ENCODE peak calls at places on chromosomes 3 and 15, in eight cellular contexts. B is A549; D is heart left ventricle; E is mucosa of descending colon; X is naive thymus-derived CD4-positive, alpha-beta T cell; J is stomach; P is CD8-positive, alpha-beta T cell; C is uterus. K is an unnamed sample.
A peak's percentile ranks its signal among the peaks of the same experiment; 100 is the strongest.

GRCh38 chr3:53775834-53776251 is 70.4 kb downstream of the CHDH start:
- DNase-seq in D (no peak), X (no peak), B (no peak), C (no peak), E (no peak), P (no peak), J (no peak), K (no peak)

GRCh38 chr3:39262842-39263241 is 17.0 kb downstream of the CX3CR1 start:
- DNase-seq in C (no peak), J (no peak), X (no peak), P (no peak), E (no peak), B (no peak), D (no peak), K (no peak)

GRCh38 chr15:94965593-94965992 is 734.2 kb downstream of the MCTP2 start:
- DNase-seq in E (no peak), P (no peak), J (no peak), C (peak; percentile 25), D (no peak), B (no peak), X (no peak), K (no peak)

GRCh38 chr3:130820976-130821375 is 72.9 kb upstream of the ATP2C1 start:
- DNase-seq in C (no peak), P (no peak), J (no peak), X (no peak), B (peak; percentile 53), E (no peak), D (no peak), K (no peak)

GRCh38 chr3:105662326-105662725 is 206.5 kb downstream of the CBLB start:
- DNase-seq in C (no peak), B (no peak), P (no peak), E (no peak), J (no peak), D (no peak), X (no peak), K (no peak)

GRCh38 chr15:81939604-81940440 is 106.0 kb downstream of the MEX3B start:
- DNase-seq in J (no peak), E (no peak), P (no peak), C (no peak), D (no peak), X (no peak), B (peak; percentile 65), K (no peak)

GRCh38 chr15:88909956-88910831 is 3.0 kb downstream of the MFGE8 start:
- DNase-seq in J (no peak), D (no peak), X (no peak), C (no peak), B (no peak), E (no peak), P (no peak), K (no peak)

GRCh38 chr15:73851679-73852078 is 21.7 kb upstream of the TBC1D21 start:
- DNase-seq in J (no peak), E (peak; percentile 29), B (peak; percentile 44), D (no peak), P (peak; percentile 35), C (no peak), X (no peak), K (no peak)

GRCh38 chr15:57156210-57156887 is 220.0 kb upstream of the CGNL1 start:
- DNase-seq in E (no peak), B (no peak), D (no peak), J (no peak), P (no peak), X (no peak), C (no peak), K (no peak)

GRCh38 chr3:38835939-38836338 is 19.9 kb upstream of the SCN10A start:
- DNase-seq in D (no peak), E (no peak), P (no peak), C (no peak), B (no peak), J (no peak), X (no peak), K (no peak)

GRCh38 chr3:69294014-69294771 is 91.7 kb downstream of the FRMD4B start:
- DNase-seq in B (peak; percentile 2), J (no peak), D (no peak), X (no peak), C (peak; percentile 37), E (no peak), P (no peak), K (no peak)

GRCh38 chr3:85360742-85361387 is 402.1 kb downstream of the CADM2 start:
- DNase-seq in E (peak; percentile 56), P (no peak), C (no peak), D (no peak), X (no peak), B (peak; percentile 73), J (peak; percentile 37), K (no peak)

GRCh38 chr3:52523386-52524257 is 10.0 kb downstream of the NT5DC2 start:
- DNase-seq in D (peak; percentile 51), E (peak; percentile 23), J (no peak), P (no peak), B (no peak), X (no peak), C (no peak), K (no peak)

GRCh38 chr15:82934100-82934880 is 18.2 kb downstream of the HOMER2 start:
- DNase-seq in J (no peak), D (no peak), C (no peak), B (no peak), X (no peak), E (no peak), P (no peak), K (no peak)

GRCh38 chr15:67405208-67406191 is 115.4 kb upstream of the C15orf61 start:
- DNase-seq in P (no peak), E (no peak), D (no peak), X (no peak), J (no peak), C (no peak), B (peak; percentile 61), K (no peak)

GRCh38 chr3:159185443-159186050 is 383.7 kb downstream of the MFSD1 start:
- DNase-seq in J (no peak), P (no peak), E (no peak), D (no peak), B (no peak), C (no peak), X (no peak), K (no peak)

GRCh38 chr15:100918690-100919480 is at the start of gene LRRK1:
- DNase-seq in P (no peak), D (peak; percentile 76), J (no peak), C (no peak), B (peak; percentile 64), X (peak; percentile 24), E (peak; percentile 70), K (no peak)

GRCh38 chr3:133966954-133967353 is 62.8 kb downstream of the SLCO2A1 start:
- DNase-seq in P (no peak), X (no peak), B (no peak), D (no peak), C (no peak), J (no peak), E (no peak), K (no peak)

GRCh38 chr3:149813367-149814281 is 609 bp downstream of the RNF13 start:
- DNase-seq in C (no peak), E (peak; percentile 32), J (no peak), D (no peak), P (peak; percentile 14), B (peak; percentile 17), X (no peak), K (no peak)

GRCh38 chr3:17972889-17973558 is 230.6 kb upstream of the TBC1D5 start:
- DNase-seq in X (no peak), E (no peak), C (no peak), B (no peak), D (no peak), P (no peak), J (no peak), K (no peak)

GRCh38 chr15:60695713-60696522 is 217.0 kb upstream of the ICE2 start:
- DNase-seq in X (no peak), B (no peak), J (no peak), C (no peak), P (peak; percentile 24), D (no peak), E (no peak), K (no peak)

GRCh38 chr3:112013058-112013783 is 14.5 kb downstream of the TAGLN3 start:
- DNase-seq in D (peak; percentile 74), B (peak; percentile 79), P (peak; percentile 53), C (peak; percentile 51), J (peak; percentile 67), E (peak; percentile 53), X (no peak), K (peak; percentile 83)

GRCh38 chr15:25208735-25209134 is 230.1 kb downstream of the UBE3A start:
- DNase-seq in J (no peak), E (no peak), D (no peak), C (no peak), X (no peak), B (no peak), P (no peak), K (no peak)

GRCh38 chr15:25207369-25207768 is 231.5 kb downstream of the UBE3A start:
- DNase-seq in C (no peak), D (no peak), E (no peak), J (no peak), X (no peak), P (no peak), B (no peak), K (no peak)
- H3K9me3 ChIP-seq in C (no peaks in the 10 kb centered on the region), D (peaks cover 30% of the 10 kb centered on the region), E (peaks cover 90% of the 10 kb centered on the region), J (peaks cover 79% of the 10 kb centered on the region), X (no peaks in the 10 kb centered on the region), P (no peaks in the 10 kb centered on the region), B (no peaks in the 10 kb centered on the region), K (no peaks in the 10 kb centered on the region)

DNA sequence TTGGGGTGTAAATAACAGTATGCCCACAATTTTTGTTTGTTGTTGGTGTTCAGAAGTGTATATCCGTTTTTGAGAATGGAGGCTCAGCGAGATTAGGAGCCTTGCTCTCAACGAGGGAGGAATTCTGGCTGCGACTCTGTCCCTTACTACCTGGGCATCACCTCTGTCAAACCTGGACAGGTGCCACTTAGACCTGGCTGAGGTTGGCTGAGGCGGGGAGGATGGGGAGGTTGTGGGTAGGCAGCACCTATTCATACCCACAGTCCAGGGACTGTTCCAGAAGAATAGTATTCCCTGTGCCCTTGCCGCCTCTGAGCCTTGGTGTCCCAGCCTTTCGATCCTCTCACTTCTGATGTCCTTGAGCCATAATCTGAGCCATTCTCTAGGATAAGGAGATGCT is 99.9 kb downstream of the LINGO1 start:
- DNase-seq in E (no peak), B (no peak), P (no peak), X (no peak), C (no peak), J (peak; percentile 69), D (no peak), K (no peak)
- H3K4me1 ChIP-seq in E (peaks cover under 1% of the 10 kb centered on the region), B (no peaks in the 10 kb centered on the region), P (no peaks in the 10 kb centered on the region), X (no peaks in the 10 kb centered on the region), C (no peaks in the 10 kb centered on the region), J (peaks cover under 1% of the 10 kb centered on the region), D (no peaks in the 10 kb centered on the region), K (no peaks in the 10 kb centered on the region)

DNA sequence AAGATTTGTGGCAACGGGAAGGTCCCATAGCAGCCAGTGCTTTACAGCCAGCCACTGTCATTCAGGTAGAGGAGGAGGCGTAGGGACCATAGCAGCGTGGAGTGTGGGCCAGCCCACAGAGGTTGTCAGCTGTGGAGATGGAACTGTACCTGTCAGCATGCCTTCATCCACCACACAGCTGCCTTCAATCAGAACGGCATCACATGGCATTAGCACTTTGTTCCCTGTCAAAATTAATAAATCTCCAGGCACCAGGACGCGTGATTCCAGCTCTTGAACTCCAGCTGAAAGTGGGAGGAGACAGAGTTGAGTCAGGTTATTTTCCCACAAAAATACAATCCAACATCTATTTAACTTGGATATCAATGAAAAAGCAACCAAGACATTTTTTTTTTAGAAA is 84.0 kb downstream of the ATP13A4 start:
- DNase-seq in X (no peak), C (no peak), D (no peak), E (no peak), P (no peak), J (no peak), B (no peak), K (no peak)
- H3K9me3 ChIP-seq in X (no peaks in the 10 kb centered on the region), C (no peaks in the 10 kb centered on the region), D (no peaks in the 10 kb centered on the region), E (no peaks in the 10 kb centered on the region), P (no peaks in the 10 kb centered on the region), J (no peaks in the 10 kb centered on the region), B (no peaks in the 10 kb centered on the region), K (no peaks in the 10 kb centered on the region)

GRCh38 chr3:71050521-71051258 is 532.8 kb downstream of the FOXP1 start:
- DNase-seq in B (no peak), D (no peak), E (no peak), C (no peak), J (no peak), P (peak; percentile 29), X (no peak), K (no peak)
- H3K4me1 ChIP-seq in B (peaks cover 52% of the 10 kb centered on the region), D (peaks cover 41% of the 10 kb centered on the region), E (peaks cover 75% of the 10 kb centered on the region), C (peaks cover 44% of the 10 kb centered on the region), J (peaks cover 100% of the 10 kb centered on the region), P (peaks cover 96% of the 10 kb centered on the region), X (peaks cover 98% of the 10 kb centered on the region), K (no peaks in the 10 kb centered on the region)

K was measured in right atrium auricular region.